ENCODE peak calls at places on chromosomes 6 and 20, in nine cellular contexts. W is cardiac fibroblast, E is Peyer's patch, N is omental fat pad, D is neural crest cell, G is ovary, A is thoracic aorta, Q is D721Med, I is progenitor cell of endocrine pancreas. F is an unnamed sample.

GRCh38 chr6:13480631-13481501 is 6.5 kb downstream of the GFOD1 start:
- DNase-seq in I (no peak), Q (no peak), A (no peak), W (peak; percentile 31), N (no peak), E (no peak), D (no peak), G (no peak), F (no peak)

GRCh38 chr6:136669299-136669699 is 119.1 kb upstream of the MAP7 start:
- DNase-seq in Q (no peak), W (peak; percentile 92), G (no peak), A (no peak), D (no peak), E (no peak), I (no peak), N (no peak), F (no peak)

GRCh38 chr6:169803291-169803811 is 51.9 kb downstream of the ERMARD start:
- DNase-seq in N (no peak), Q (no peak), E (peak; percentile 45), A (no peak), D (no peak), G (no peak), I (no peak), W (no peak), F (peak; percentile 11)

GRCh38 chr20:41308290-41308691 is 9.2 kb downstream of the ZHX3 start:
- DNase-seq in D (no peak), I (no peak), G (no peak), W (peak; percentile 95), E (no peak), N (no peak), A (no peak), Q (no peak), F (no peak)

GRCh38 chr20:52481443-52481842 is 289.9 kb upstream of the ZFP64 start:
- DNase-seq in W (no peak), N (no peak), E (no peak), Q (no peak), A (no peak), G (no peak), D (no peak), I (no peak), F (peak; percentile 45)

GRCh38 chr6:98894810-98895209 is 52.9 kb downstream of the FBXL4 start:
- DNase-seq in E (no peak), N (no peak), D (no peak), Q (no peak), G (no peak), W (peak; percentile 64), I (no peak), A (no peak), F (no peak)

GRCh38 chr6:20024979-20025378 is 187.3 kb downstream of the MBOAT1 start:
- DNase-seq in W (no peak), I (no peak), Q (no peak), A (no peak), N (no peak), E (no peak), G (no peak), D (no peak), F (no peak)

GRCh38 chr6:99467509-99468106 is 42.5 kb upstream of the PNISR start:
- DNase-seq in A (no peak), E (no peak), D (no peak), G (no peak), Q (no peak), I (no peak), W (peak; percentile 50), N (no peak), F (no peak)

GRCh38 chr6:15560713-15561112 is 102.1 kb downstream of the DTNBP1 start:
- DNase-seq in G (no peak), A (no peak), N (no peak), D (no peak), W (no peak), E (no peak), I (no peak), Q (no peak), F (no peak)

GRCh38 chr6:168084465-168085160 is 5.6 kb upstream of the FRMD1 start:
- DNase-seq in A (no peak), N (no peak), E (no peak), I (no peak), W (no peak), Q (no peak), G (no peak), D (no peak), F (no peak)

GRCh38 chr6:166770216-166771116 is 143.4 kb upstream of the RPS6KA2 start:
- DNase-seq in D (no peak), G (no peak), A (no peak), E (no peak), Q (no peak), N (no peak), W (no peak), I (no peak), F (peak; percentile 34)
- TF ChIP-seq CTCF in D (peak; percentile 35), G (no peak), A (no peak), E (no peak), Q (no peak), N (no peak), W (peak; percentile 25), I (peak; percentile 35), F (peak; percentile 25)

GRCh38 chr6:5729813-5730212 is 276.9 kb downstream of the NRN1 start:
- DNase-seq in A (no peak), W (no peak), Q (no peak), E (no peak), G (no peak), N (no peak), I (no peak), D (no peak), F (no peak)
- TF ChIP-seq CTCF in A (no peak), W (no peak), Q (peak; percentile 14), E (no peak), G (no peak), N (no peak), I (no peak), D (no peak), F (no peak)

GRCh38 chr20:33838035-33838864 is 27.1 kb downstream of the CHMP4B start:
- DNase-seq in W (no peak), A (no peak), I (no peak), E (peak; percentile 65), Q (no peak), D (no peak), G (no peak), N (no peak), F (no peak)
- TF ChIP-seq CTCF in W (no peak), A (no peak), I (peak; percentile 10), E (no peak), Q (peak; percentile 4), D (peak; percentile 27), G (no peak), N (no peak), F (no peak)

GRCh38 chr6:162638931-162639574 is 88.5 kb downstream of the PRKN start:
- DNase-seq in N (no peak), D (no peak), G (no peak), E (no peak), I (no peak), W (no peak), Q (no peak), A (no peak), F (no peak)

GRCh38 chr6:162631546-162631945 is 96.0 kb downstream of the PRKN start:
- DNase-seq in I (no peak), W (no peak), E (no peak), N (no peak), Q (no peak), G (no peak), D (no peak), A (no peak), F (no peak)

GRCh38 chr6:162640756-162641155 is 86.8 kb downstream of the PRKN start:
- DNase-seq in W (no peak), A (no peak), Q (no peak), N (no peak), G (no peak), D (no peak), E (no peak), I (no peak), F (no peak)

GRCh38 chr6:162637317-162637716 is 90.2 kb downstream of the PRKN start:
- DNase-seq in D (no peak), N (no peak), A (no peak), Q (no peak), G (no peak), I (no peak), W (no peak), E (no peak), F (no peak)

DNA sequence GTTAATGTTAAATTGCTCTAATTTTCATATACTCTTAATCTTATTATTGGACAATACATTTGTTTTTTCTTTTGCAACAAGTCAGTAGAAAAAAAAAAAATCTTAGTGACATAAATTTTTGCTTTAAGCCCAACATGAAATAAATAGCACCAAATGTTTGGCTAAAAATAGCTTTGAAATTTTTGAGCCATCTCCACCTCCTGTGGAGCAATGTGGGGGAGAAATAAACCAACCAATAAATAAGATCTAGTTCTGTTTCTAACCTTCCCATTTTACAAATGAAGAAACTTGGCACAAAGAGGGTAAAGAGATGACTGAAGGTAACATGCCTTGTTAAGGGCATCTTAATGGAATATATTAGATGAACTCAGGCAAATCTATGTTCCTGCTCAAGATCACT is 91.4 kb downstream of the PRKN start:
- DNase-seq in W (no peak), E (no peak), I (no peak), A (no peak), D (no peak), G (no peak), N (no peak), Q (no peak), F (no peak)
- TF ChIP-seq CTCF in W (no peak), E (no peak), I (no peak), A (no peak), D (no peak), G (no peak), N (no peak), Q (no peak), F (no peak)